ENCODE peak calls at places on chromosomes 4 and X, in eight cellular contexts. E, A, R, C, O, U, Z and K are unnamed samples.

GRCh38 chr4:88043001-88043400 is 35.6 kb downstream of the PKD2 start:
- DNase-seq in O (no peak), U (no peak), A (no peak), R (peak), Z (no peak), E (no peak), C (no peak), K (no peak)

GRCh38 chr4:159273126-159273438 is 170.2 kb downstream of the RAPGEF2 start:
- DNase-seq in A (no peak), R (peak), E (no peak), O (no peak), C (no peak), U (no peak), Z (peak), K (no peak)

GRCh38 chr4:122003335-122003734 is 51.5 kb upstream of the TRPC3 start:
- DNase-seq in O (peak), Z (peak), C (no peak), U (peak), R (peak), A (no peak), E (no peak), K (no peak)

GRCh38 chr4:186554890-186555827 is at the start of gene MTNR1A:
- DNase-seq in C (no peak), U (no peak), O (peak), E (no peak), A (no peak), Z (peak), R (peak), K (no peak)

GRCh38 chr4:74623041-74623440 is 171.3 kb downstream of the BTC start:
- DNase-seq in Z (peak), C (peak), O (no peak), E (no peak), A (no peak), R (peak), U (peak), K (peak)

GRCh38 chr4:109658871-109659410 is 44.3 kb downstream of the CASP6 start:
- DNase-seq in Z (peak), R (peak), O (no peak), E (no peak), U (no peak), C (no peak), A (no peak), K (no peak)

GRCh38 chrX:70433848-70434351 is 10.7 kb upstream of the DLG3 start:
- DNase-seq in Z (peak), C (peak), R (peak), E (peak), O (peak), A (peak), U (peak), K (no peak)

GRCh38 chr4:106238819-106239420 is 77.1 kb downstream of the TBCK start:
- DNase-seq in R (peak), O (peak), A (no peak), E (no peak), U (peak), Z (peak), C (peak), K (peak)

GRCh38 chr4:159106636-159107035 is 3.8 kb downstream of the RAPGEF2 start:
- DNase-seq in C (no peak), U (no peak), E (no peak), R (no peak), O (no peak), Z (no peak), A (no peak), K (peak)

GRCh38 chr4:73698217-73698616 is 42.2 kb upstream of the CXCL8 start:
- DNase-seq in R (peak), E (no peak), Z (no peak), O (no peak), C (peak), U (no peak), A (no peak), K (peak)

GRCh38 chrX:47321386-47321785 is 49.0 kb upstream of the ZNF157 start:
- DNase-seq in C (peak), E (peak), U (no peak), R (peak), O (peak), A (no peak), Z (no peak), K (peak)

GRCh38 chr4:107838763-107839162 is 14.0 kb downstream of the SGMS2 start:
- DNase-seq in U (no peak), O (no peak), A (no peak), Z (no peak), R (peak), E (no peak), C (peak), K (no peak)

GRCh38 chrX:34810364-34810763 is 132.2 kb upstream of the FAM47B start:
- DNase-seq in C (peak), A (no peak), R (peak), E (no peak), Z (no peak), U (no peak), O (no peak), K (peak)

GRCh38 chrX:149570668-149571067 is 16.6 kb downstream of the MAGEA9B start:
- DNase-seq in O (no peak), R (peak), E (no peak), A (no peak), U (no peak), C (peak), Z (no peak), K (no peak)

GRCh38 chr4:57104706-57105560 is 5.3 kb downstream of the IGFBP7 start:
- DNase-seq in Z (no peak), A (no peak), E (no peak), C (no peak), R (peak), O (no peak), U (no peak), K (no peak)

GRCh38 chr4:43234626-43235025 is 342.1 kb downstream of the GRXCR1 start:
- DNase-seq in Z (no peak), A (no peak), C (no peak), E (no peak), O (no peak), R (peak), U (no peak), K (no peak)

GRCh38 chr4:105399535-105400161 is 74.2 kb downstream of the PPA2 start:
- DNase-seq in U (no peak), R (peak), E (no peak), C (peak), O (no peak), A (no peak), Z (no peak), K (peak)

GRCh38 chrX:150361070-150361776 is 1.9 kb upstream of the MAMLD1 start:
- DNase-seq in A (no peak), R (no peak), O (peak), E (no peak), U (no peak), Z (no peak), C (peak), K (no peak)

GRCh38 chr4:46931981-46932380 is 22.9 kb upstream of the COX7B2 start:
- DNase-seq in Z (peak), A (no peak), O (peak), E (no peak), U (peak), R (peak), C (peak), K (peak)

GRCh38 chr4:139123910-139124309 is 53.1 kb downstream of the ELF2 start:
- DNase-seq in O (no peak), U (no peak), R (no peak), E (no peak), C (no peak), Z (no peak), A (no peak), K (no peak)

GRCh38 chr4:127641524-127641923 is 8.8 kb downstream of the INTU start:
- DNase-seq in Z (no peak), A (no peak), R (peak), E (no peak), U (no peak), C (no peak), O (no peak), K (no peak)

GRCh38 chr4:151940290-151940689 is 179.5 kb upstream of the GATB start:
- DNase-seq in C (no peak), E (no peak), O (no peak), Z (no peak), A (no peak), U (no peak), R (no peak), K (no peak)

GRCh38 chrX:130831347-130831722 is 71.7 kb downstream of the ENOX2 start:
- DNase-seq in A (no peak), O (no peak), R (no peak), C (no peak), E (no peak), U (no peak), Z (no peak), K (no peak)

GRCh38 chrX:121836000-121836399 is 788.6 kb downstream of the GLUD2 start:
- DNase-seq in C (peak), Z (no peak), U (no peak), O (no peak), R (no peak), A (no peak), E (no peak), K (no peak)

GRCh38 chr4:80182237-80182866 is 15.0 kb upstream of the PRDM8 start:
- DNase-seq in C (no peak), R (no peak), Z (no peak), A (no peak), E (no peak), O (no peak), U (no peak), K (no peak)

GRCh38 chrX:66988331-66988730 is 349.5 kb upstream of the EDA2R start:
- DNase-seq in E (no peak), U (no peak), R (no peak), C (no peak), Z (no peak), A (no peak), O (no peak), K (no peak)

GRCh38 chr4:83009529-83009928 is 1.1 kb downstream of the LIN54 start:
- DNase-seq in U (no peak), O (no peak), R (peak), Z (no peak), C (no peak), A (no peak), E (no peak), K (no peak)

GRCh38 chr4:2102045-2102883 is 43.1 kb downstream of the NAT8L start:
- DNase-seq in R (no peak), A (no peak), C (no peak), U (no peak), E (no peak), O (no peak), Z (no peak), K (no peak)
- TF ChIP-seq CTCF in R (no peak), A (no peak), C (no peak), U (no peak), E (no peak), O (no peak), Z (no peak), K (no peak)

DNA sequence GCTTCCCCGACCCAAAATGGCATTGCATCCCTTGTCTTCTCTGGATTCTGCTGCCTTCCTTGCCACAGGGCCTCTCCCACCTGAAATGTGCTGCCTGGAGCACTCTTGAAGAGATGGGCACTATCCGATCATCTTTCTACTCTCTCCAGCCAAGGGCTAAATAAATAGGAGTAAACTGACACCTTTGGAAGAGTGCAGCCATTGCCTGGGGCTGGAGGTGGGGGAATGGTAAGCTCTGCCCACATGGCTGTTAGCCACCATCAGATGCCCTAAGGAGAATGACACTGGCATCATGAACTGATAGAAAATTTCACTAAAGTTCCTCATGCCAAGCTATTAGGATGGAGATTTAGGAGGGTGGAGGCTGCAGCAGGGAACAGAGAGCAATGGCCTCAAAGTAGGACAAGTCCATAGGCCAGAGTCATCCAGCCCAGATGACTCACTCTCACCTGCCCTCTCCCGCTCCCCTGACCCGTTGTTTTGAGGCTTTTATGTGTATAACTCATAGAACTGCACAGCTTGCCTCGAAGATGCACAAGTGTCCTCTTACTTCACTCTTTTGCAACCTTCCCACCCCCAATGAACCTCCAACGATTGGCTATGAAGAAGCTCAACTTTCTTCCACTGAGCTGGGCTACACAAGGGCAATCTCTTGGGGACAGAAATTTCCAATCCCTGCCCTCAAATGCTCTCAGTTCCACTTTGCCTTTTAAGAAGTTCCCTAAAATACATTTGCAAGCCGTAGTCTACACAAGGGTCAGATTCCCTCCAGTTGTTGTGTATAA is 872 bp upstream of the PFKFB1 start:
- DNase-seq in A (no peak), C (no peak), Z (no peak), R (no peak), O (no peak), E (no peak), U (no peak), K (no peak)
- H3K4me3 ChIP-seq in A (no peak), C (no peak), Z (no peak), R (no peak), O (no peak), E (no peak), U (no peak), K (no peak)

DNA sequence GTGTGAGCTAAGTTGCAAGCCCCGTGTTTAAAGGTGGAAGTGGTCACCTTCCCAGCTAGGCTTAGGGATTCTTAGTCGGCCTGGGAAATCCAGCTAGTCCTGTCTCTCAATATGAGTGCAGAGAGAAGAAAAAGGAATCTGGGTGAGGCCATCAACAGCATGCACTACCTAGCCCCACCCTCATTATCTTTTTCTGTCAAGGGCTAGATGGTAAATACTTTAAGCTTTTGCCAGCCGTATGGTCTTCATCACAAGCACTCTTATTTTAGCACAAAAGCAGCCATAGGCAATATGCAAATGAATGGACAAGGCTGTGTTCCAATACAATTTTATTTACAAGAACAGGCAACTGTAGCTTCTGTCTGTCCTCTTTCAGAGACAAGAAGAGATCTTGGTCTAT is 282.9 kb downstream of the ZNF674 start:
- DNase-seq in U (no peak), E (no peak), O (no peak), A (no peak), C (no peak), R (no peak), Z (no peak), K (no peak)
- TF ChIP-seq CTCF in U (no peak), E (no peak), O (no peak), A (no peak), C (no peak), R (no peak), Z (no peak), K (no peak)

GRCh38 chrX:30904632-30905031 is 15.6 kb upstream of the TAB3 start:
- DNase-seq in R (no peak), A (no peak), O (no peak), U (no peak), C (peak), E (no peak), Z (no peak), K (no peak)
- H3K4me3 ChIP-seq in R (no peak), A (no peak), O (no peak), U (no peak), C (no peak), E (no peak), Z (no peak), K (no peak)

GRCh38 chrX:65932173-65933084 is 107.5 kb downstream of the VSIG4 start:
- DNase-seq in E (no peak), Z (peak), R (no peak), O (no peak), U (peak), C (peak), A (no peak), K (no peak)
- TF ChIP-seq CTCF in E (no peak), Z (peak), R (no peak), O (no peak), U (peak), C (no peak), A (no peak), K (no peak)

GRCh38 chrX:51803833-51804232 is 60.6 kb downstream of the GSPT2 start:
- DNase-seq in U (no peak), Z (no peak), R (peak), O (no peak), C (no peak), A (no peak), E (no peak), K (no peak)

GRCh38 chrX:51802917-51803688 is 59.9 kb downstream of the GSPT2 start:
- DNase-seq in R (peak), Z (peak), E (no peak), A (peak), O (peak), U (peak), C (peak), K (peak)

GRCh38 chrX:51804741-51805140 is 61.5 kb downstream of the GSPT2 start:
- DNase-seq in R (no peak), C (no peak), E (no peak), A (no peak), Z (no peak), O (no peak), U (no peak), K (no peak)
- H3K4me3 ChIP-seq in R (no peak), C (no peak), E (no peak), A (no peak), Z (no peak), O (no peak), U (no peak), K (no peak)

DNA sequence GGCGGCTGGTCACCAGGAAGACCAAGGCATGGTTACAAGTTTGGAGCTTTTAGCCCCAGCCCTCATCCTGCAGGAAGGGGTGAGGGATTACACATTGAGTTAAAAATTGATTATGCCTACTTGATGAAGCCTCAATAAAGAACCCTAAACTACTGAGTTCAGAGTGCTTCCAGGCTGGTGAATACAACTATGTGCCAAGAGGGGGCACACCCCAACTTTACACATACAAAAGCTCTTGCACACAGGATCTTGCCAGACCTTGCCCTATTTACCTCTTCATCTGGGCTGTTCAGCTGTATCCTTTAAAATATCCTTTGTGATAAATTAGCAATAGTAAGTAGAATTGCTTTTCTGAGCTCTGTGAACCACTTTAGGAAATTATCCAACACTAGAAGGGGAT is 489.3 kb downstream of the INPP4B start:
- DNase-seq in E (no peak), Z (no peak), A (no peak), O (no peak), C (no peak), U (no peak), R (no peak), K (no peak)
- TF ChIP-seq CTCF in E (no peak), Z (no peak), A (no peak), O (no peak), C (no peak), U (no peak), R (no peak), K (no peak)